ENCODE peak calls at places on chromosome 21, in seven cellular contexts. One of them, this sample, is unnamed.

GRCh38 chr21:32468567-32469175 is 56.2 kb downstream of the EVA1C start:
- DNase-seq in fibroblast of lung: no peak
- DNase-seq in SJCRH30: no peak
- DNase-seq in HCT116: no peak
- DNase-seq in aorta: no peak
- DNase-seq in CD8-positive, alpha-beta T cell: no peak
- DNase-seq in OCI-LY7: no peak
- DNase-seq in this sample: no peak

GRCh38 chr21:18244721-18245486 is at the start of gene CHODL:
- DNase-seq in CD8-positive, alpha-beta T cell: no peak
- DNase-seq in SJCRH30: no peak
- DNase-seq in HCT116: no peak
- DNase-seq in aorta: peak; percentile 42
- DNase-seq in OCI-LY7: no peak
- DNase-seq in fibroblast of lung: peak; percentile 5
- DNase-seq in this sample: no peak

GRCh38 chr21:30689822-30690221 is 28.8 kb downstream of the KRTAP21-3 start:
- DNase-seq in fibroblast of lung: no peak
- DNase-seq in HCT116: no peak
- DNase-seq in aorta: no peak
- DNase-seq in CD8-positive, alpha-beta T cell: no peak
- DNase-seq in SJCRH30: no peak
- DNase-seq in OCI-LY7: no peak
- DNase-seq in this sample: no peak

GRCh38 chr21:26888256-26888655 is 43.0 kb upstream of the ADAMTS1 start:
- DNase-seq in fibroblast of lung: no peak
- DNase-seq in aorta: no peak
- DNase-seq in OCI-LY7: no peak
- DNase-seq in CD8-positive, alpha-beta T cell: no peak
- DNase-seq in SJCRH30: peak; percentile 60
- DNase-seq in HCT116: no peak
- DNase-seq in this sample: no peak

GRCh38 chr21:17779486-17779885 is 39.7 kb downstream of the C21orf91 start:
- DNase-seq in aorta: no peak
- DNase-seq in CD8-positive, alpha-beta T cell: no peak
- DNase-seq in fibroblast of lung: no peak
- DNase-seq in SJCRH30: no peak
- DNase-seq in HCT116: no peak
- DNase-seq in OCI-LY7: no peak
- DNase-seq in this sample: no peak

GRCh38 chr21:31571879-31572278 is 87.6 kb upstream of the SOD1 start:
- DNase-seq in aorta: no peak
- DNase-seq in fibroblast of lung: no peak
- DNase-seq in HCT116: no peak
- DNase-seq in CD8-positive, alpha-beta T cell: no peak
- DNase-seq in OCI-LY7: no peak
- DNase-seq in SJCRH30: no peak
- DNase-seq in this sample: no peak

GRCh38 chr21:35136586-35137254 is 87.6 kb upstream of the RUNX1 start:
- DNase-seq in aorta: no peak
- DNase-seq in HCT116: peak; percentile 72
- DNase-seq in OCI-LY7: no peak
- DNase-seq in SJCRH30: peak; percentile 58
- DNase-seq in fibroblast of lung: peak; percentile 14
- DNase-seq in CD8-positive, alpha-beta T cell: no peak
- DNase-seq in this sample: no peak

GRCh38 chr21:26756491-26757159 is 88.6 kb downstream of the ADAMTS1 start:
- DNase-seq in SJCRH30: peak; percentile 79
- DNase-seq in fibroblast of lung: no peak
- DNase-seq in HCT116: no peak
- DNase-seq in aorta: no peak
- DNase-seq in CD8-positive, alpha-beta T cell: no peak
- DNase-seq in OCI-LY7: no peak
- DNase-seq in this sample: no peak

GRCh38 chr21:31108969-31109368 is 70.7 kb upstream of the KRTAP19-8 start:
- DNase-seq in fibroblast of lung: peak; percentile 46
- DNase-seq in CD8-positive, alpha-beta T cell: no peak
- DNase-seq in OCI-LY7: peak; percentile 36
- DNase-seq in SJCRH30: peak; percentile 34
- DNase-seq in aorta: no peak
- DNase-seq in HCT116: no peak
- DNase-seq in this sample: peak; percentile 50

GRCh38 chr21:26512664-26513063 is 60.4 kb downstream of the CYYR1 start:
- DNase-seq in aorta: no peak
- DNase-seq in HCT116: no peak
- DNase-seq in CD8-positive, alpha-beta T cell: no peak
- DNase-seq in fibroblast of lung: peak; percentile 32
- DNase-seq in SJCRH30: no peak
- DNase-seq in OCI-LY7: no peak
- DNase-seq in this sample: no peak

GRCh38 chr21:33039542-33039941 is 13.8 kb downstream of the OLIG2 start:
- DNase-seq in fibroblast of lung: no peak
- DNase-seq in CD8-positive, alpha-beta T cell: no peak
- DNase-seq in HCT116: no peak
- DNase-seq in OCI-LY7: no peak
- DNase-seq in SJCRH30: peak; percentile 88
- DNase-seq in aorta: no peak
- DNase-seq in this sample: no peak

GRCh38 chr21:25638634-25639166 is 358 bp upstream of the JAM2 start:
- DNase-seq in aorta: no peak
- DNase-seq in OCI-LY7: peak; percentile 13
- DNase-seq in CD8-positive, alpha-beta T cell: no peak
- DNase-seq in fibroblast of lung: peak; percentile 55
- DNase-seq in HCT116: no peak
- DNase-seq in SJCRH30: no peak
- DNase-seq in this sample: peak; percentile 14

GRCh38 chr21:31872452-31873274 is at the start of gene HUNK:
- DNase-seq in OCI-LY7: peak; percentile 29
- DNase-seq in SJCRH30: peak; percentile 91
- DNase-seq in fibroblast of lung: peak; percentile 39
- DNase-seq in CD8-positive, alpha-beta T cell: no peak
- DNase-seq in HCT116: no peak
- DNase-seq in aorta: no peak
- DNase-seq in this sample: no peak

GRCh38 chr21:38957575-38958340 is 152.0 kb downstream of the ETS2 start:
- DNase-seq in OCI-LY7: no peak
- DNase-seq in aorta: no peak
- DNase-seq in HCT116: no peak
- DNase-seq in fibroblast of lung: no peak
- DNase-seq in SJCRH30: no peak
- DNase-seq in CD8-positive, alpha-beta T cell: no peak
- DNase-seq in this sample: no peak

GRCh38 chr21:43921979-43922945 is 57.2 kb downstream of the AGPAT3 start:
- DNase-seq in OCI-LY7: no peak
- DNase-seq in CD8-positive, alpha-beta T cell: peak; percentile 77
- DNase-seq in aorta: no peak
- DNase-seq in HCT116: no peak
- DNase-seq in fibroblast of lung: no peak
- DNase-seq in SJCRH30: no peak
- DNase-seq in this sample: peak; percentile 31

GRCh38 chr21:16302851-16303282 is 573.1 kb downstream of the USP25 start:
- DNase-seq in CD8-positive, alpha-beta T cell: no peak
- DNase-seq in aorta: peak; percentile 35
- DNase-seq in fibroblast of lung: no peak
- DNase-seq in HCT116: no peak
- DNase-seq in OCI-LY7: no peak
- DNase-seq in SJCRH30: peak; percentile 59
- DNase-seq in this sample: no peak

GRCh38 chr21:31142600-31142999 is 104.3 kb upstream of the KRTAP19-8 start:
- DNase-seq in HCT116: no peak
- DNase-seq in CD8-positive, alpha-beta T cell: peak; percentile 49
- DNase-seq in fibroblast of lung: no peak
- DNase-seq in OCI-LY7: peak; percentile 5
- DNase-seq in aorta: no peak
- DNase-seq in SJCRH30: no peak
- DNase-seq in this sample: no peak

GRCh38 chr21:32748529-32748928 is 20.7 kb upstream of the SYNJ1 start:
- DNase-seq in SJCRH30: peak; percentile 10
- DNase-seq in aorta: no peak
- DNase-seq in fibroblast of lung: no peak
- DNase-seq in OCI-LY7: no peak
- DNase-seq in HCT116: no peak
- DNase-seq in CD8-positive, alpha-beta T cell: no peak
- DNase-seq in this sample: no peak

GRCh38 chr21:43348801-43349261 is 78.1 kb downstream of the SIK1 start:
- DNase-seq in fibroblast of lung: no peak
- DNase-seq in aorta: no peak
- DNase-seq in CD8-positive, alpha-beta T cell: no peak
- DNase-seq in OCI-LY7: no peak
- DNase-seq in HCT116: no peak
- DNase-seq in SJCRH30: peak; percentile 67
- DNase-seq in this sample: no peak

GRCh38 chr21:31135536-31136184 is 97.4 kb upstream of the KRTAP19-8 start:
- DNase-seq in CD8-positive, alpha-beta T cell: no peak
- DNase-seq in SJCRH30: no peak
- DNase-seq in OCI-LY7: no peak
- DNase-seq in HCT116: no peak
- DNase-seq in aorta: no peak
- DNase-seq in fibroblast of lung: no peak
- DNase-seq in this sample: no peak

GRCh38 chr21:26769613-26770188 is 75.5 kb downstream of the ADAMTS1 start:
- DNase-seq in OCI-LY7: no peak
- DNase-seq in HCT116: no peak
- DNase-seq in aorta: no peak
- DNase-seq in SJCRH30: peak; percentile 77
- DNase-seq in CD8-positive, alpha-beta T cell: no peak
- DNase-seq in fibroblast of lung: peak; percentile 84
- DNase-seq in this sample: no peak

GRCh38 chr21:23968722-23969647 is 1638.3 kb downstream of the MRPL39 start:
- DNase-seq in SJCRH30: peak; percentile 78
- DNase-seq in fibroblast of lung: peak; percentile 29
- DNase-seq in CD8-positive, alpha-beta T cell: peak; percentile 70
- DNase-seq in aorta: no peak
- DNase-seq in OCI-LY7: peak; percentile 8
- DNase-seq in HCT116: no peak
- DNase-seq in this sample: peak; percentile 82

GRCh38 chr21:25369524-25370300 is 237.6 kb downstream of the MRPL39 start:
- DNase-seq in SJCRH30: no peak
- DNase-seq in aorta: no peak
- DNase-seq in CD8-positive, alpha-beta T cell: no peak
- DNase-seq in HCT116: no peak
- DNase-seq in fibroblast of lung: no peak
- DNase-seq in OCI-LY7: no peak
- DNase-seq in this sample: no peak

GRCh38 chr21:43708745-43709381 is 10.1 kb upstream of the PDXK start:
- DNase-seq in aorta: no peak
- DNase-seq in fibroblast of lung: no peak
- DNase-seq in CD8-positive, alpha-beta T cell: no peak
- DNase-seq in SJCRH30: no peak
- DNase-seq in HCT116: no peak
- DNase-seq in OCI-LY7: no peak
- DNase-seq in this sample: no peak

GRCh38 chr21:43325968-43326367 is 101.0 kb downstream of the SIK1 start:
- DNase-seq in SJCRH30: no peak
- DNase-seq in aorta: no peak
- DNase-seq in HCT116: no peak
- DNase-seq in fibroblast of lung: no peak
- DNase-seq in CD8-positive, alpha-beta T cell: no peak
- DNase-seq in OCI-LY7: peak; percentile 87
- DNase-seq in this sample: no peak

GRCh38 chr21:43717967-43718871 is 710 bp upstream of the PDXK start:
- DNase-seq in HCT116: no peak
- DNase-seq in fibroblast of lung: no peak
- DNase-seq in OCI-LY7: no peak
- DNase-seq in CD8-positive, alpha-beta T cell: no peak
- DNase-seq in aorta: peak; percentile 58
- DNase-seq in SJCRH30: no peak
- DNase-seq in this sample: no peak

GRCh38 chr21:25756190-25756932 is 21.6 kb downstream of the GABPA start:
- DNase-seq in SJCRH30: no peak
- DNase-seq in OCI-LY7: no peak
- DNase-seq in HCT116: no peak
- DNase-seq in fibroblast of lung: no peak
- DNase-seq in CD8-positive, alpha-beta T cell: no peak
- DNase-seq in aorta: no peak
- DNase-seq in this sample: no peak

GRCh38 chr21:25005388-25005787 is 601.9 kb downstream of the MRPL39 start:
- DNase-seq in HCT116: no peak
- DNase-seq in CD8-positive, alpha-beta T cell: no peak
- DNase-seq in fibroblast of lung: peak; percentile 71
- DNase-seq in OCI-LY7: no peak
- DNase-seq in SJCRH30: no peak
- DNase-seq in aorta: no peak
- DNase-seq in this sample: no peak

GRCh38 chr21:31326478-31327247 is 17.4 kb downstream of the TIAM1 start:
- DNase-seq in HCT116: no peak
- DNase-seq in CD8-positive, alpha-beta T cell: peak; percentile 29
- DNase-seq in aorta: no peak
- DNase-seq in OCI-LY7: peak; percentile 69
- DNase-seq in fibroblast of lung: no peak
- DNase-seq in SJCRH30: no peak
- DNase-seq in this sample: peak; percentile 39

GRCh38 chr21:34128124-34128523 is 54.7 kb downstream of the MRPS6 start:
- DNase-seq in OCI-LY7: no peak
- DNase-seq in fibroblast of lung: no peak
- DNase-seq in aorta: peak; percentile 60
- DNase-seq in SJCRH30: no peak
- DNase-seq in CD8-positive, alpha-beta T cell: no peak
- DNase-seq in HCT116: no peak
- DNase-seq in this sample: no peak
- H3K27ac ChIP-seq in OCI-LY7: no peak overlapping the region
- H3K27ac ChIP-seq in fibroblast of lung: no peak overlapping the region
- H3K27ac ChIP-seq in aorta: peak overlapping the region; percentile 90
- H3K27ac ChIP-seq in SJCRH30: no peak overlapping the region
- H3K27ac ChIP-seq in CD8-positive, alpha-beta T cell: no peak overlapping the region
- H3K27ac ChIP-seq in HCT116: no peak overlapping the region
- H3K27ac ChIP-seq in this sample: no peak overlapping the region

DNA sequence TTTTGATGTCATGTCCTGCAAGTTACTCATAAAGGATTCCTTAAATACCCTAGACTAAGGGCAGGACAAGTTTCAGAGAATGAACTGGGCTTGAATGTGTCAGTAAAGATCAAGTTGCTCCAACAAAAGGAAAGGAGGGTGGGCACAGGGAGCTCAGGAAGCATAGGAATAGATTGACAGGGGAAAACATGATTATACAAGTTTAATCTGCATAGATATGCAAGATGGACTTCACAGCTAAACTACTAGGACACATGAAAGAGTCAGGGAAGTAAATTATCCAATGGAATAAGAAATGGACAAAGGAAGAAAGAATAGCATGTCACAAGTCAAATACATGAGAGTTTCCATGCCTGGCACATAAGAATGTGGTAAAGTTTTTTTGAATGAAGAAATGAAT is 203.9 kb upstream of the SAMSN1 start:
- DNase-seq in OCI-LY7: no peak
- DNase-seq in HCT116: no peak
- DNase-seq in CD8-positive, alpha-beta T cell: no peak
- DNase-seq in SJCRH30: no peak
- DNase-seq in aorta: no peak
- DNase-seq in fibroblast of lung: no peak
- DNase-seq in this sample: no peak
- H3K4me1 ChIP-seq in OCI-LY7: no peaks in the 10 kb centered on the region
- H3K4me1 ChIP-seq in HCT116: no peaks in the 10 kb centered on the region
- H3K4me1 ChIP-seq in CD8-positive, alpha-beta T cell: no peaks in the 10 kb centered on the region
- H3K4me1 ChIP-seq in SJCRH30: no peaks in the 10 kb centered on the region
- H3K4me1 ChIP-seq in aorta: no peaks in the 10 kb centered on the region
- H3K4me1 ChIP-seq in fibroblast of lung: no peaks in the 10 kb centered on the region
- H3K4me1 ChIP-seq in this sample: no peaks in the 10 kb centered on the region

GRCh38 chr21:44999972-45000636 is 60.3 kb downstream of the SLX9 start:
- DNase-seq in SJCRH30: no peak
- DNase-seq in fibroblast of lung: no peak
- DNase-seq in OCI-LY7: no peak
- DNase-seq in aorta: peak; percentile 35
- DNase-seq in HCT116: no peak
- DNase-seq in CD8-positive, alpha-beta T cell: no peak
- DNase-seq in this sample: no peak
- H3K27ac ChIP-seq in SJCRH30: no peak overlapping the region
- H3K27ac ChIP-seq in fibroblast of lung: no peak overlapping the region
- H3K27ac ChIP-seq in OCI-LY7: no peak overlapping the region
- H3K27ac ChIP-seq in aorta: peak overlapping the region; percentile 59
- H3K27ac ChIP-seq in HCT116: no peak overlapping the region
- H3K27ac ChIP-seq in CD8-positive, alpha-beta T cell: no peak overlapping the region
- H3K27ac ChIP-seq in this sample: no peak overlapping the region

GRCh38 chr21:46205121-46205520 is 20.9 kb upstream of the SPATC1L start:
- DNase-seq in HCT116: no peak
- DNase-seq in fibroblast of lung: no peak
- DNase-seq in CD8-positive, alpha-beta T cell: no peak
- DNase-seq in OCI-LY7: no peak
- DNase-seq in aorta: peak; percentile 27
- DNase-seq in SJCRH30: no peak
- DNase-seq in this sample: no peak
- H3K4me1 ChIP-seq in HCT116: no peaks in the 10 kb centered on the region
- H3K4me1 ChIP-seq in fibroblast of lung: no peaks in the 10 kb centered on the region
- H3K4me1 ChIP-seq in CD8-positive, alpha-beta T cell: no peaks in the 10 kb centered on the region
- H3K4me1 ChIP-seq in OCI-LY7: peaks cover 3% of the 10 kb centered on the region
- H3K4me1 ChIP-seq in aorta: no peaks in the 10 kb centered on the region
- H3K4me1 ChIP-seq in SJCRH30: peaks cover 19% of the 10 kb centered on the region
- H3K4me1 ChIP-seq in this sample: no peaks in the 10 kb centered on the region

This sample was measured in CD4-positive, CD25-positive, alpha-beta regulatory T cell.